ENCODE peak calls at places on chromosome 15, in five cellular contexts. One of them, this sample, is unnamed.

GRCh38 chr15:92082217-92082843 is 228.8 kb downstream of the SLCO3A1 start:
- DNase-seq in ELF-1: peak
- DNase-seq in HFFc6: peak
- DNase-seq in caudate nucleus: peak
- DNase-seq in astrocyte: peak
- DNase-seq in this sample: peak

GRCh38 chr15:90190606-90191343 is 10.4 kb upstream of the SEMA4B start:
- DNase-seq in ELF-1: no peak
- DNase-seq in HFFc6: no peak
- DNase-seq in caudate nucleus: no peak
- DNase-seq in astrocyte: no peak
- DNase-seq in this sample: no peak

GRCh38 chr15:85625431-85625830 is 169.3 kb downstream of the KLHL25 start:
- DNase-seq in ELF-1: no peak
- DNase-seq in HFFc6: no peak
- DNase-seq in caudate nucleus: no peak
- DNase-seq in astrocyte: no peak
- DNase-seq in this sample: no peak

GRCh38 chr15:36591534-36592411 is 12.3 kb downstream of the CDIN1 start:
- DNase-seq in ELF-1: no peak
- DNase-seq in HFFc6: peak
- DNase-seq in caudate nucleus: no peak
- DNase-seq in astrocyte: peak
- DNase-seq in this sample: peak

GRCh38 chr15:77630956-77631789 is 1.5 kb downstream of the LINGO1 start:
- DNase-seq in ELF-1: peak
- DNase-seq in HFFc6: no peak
- DNase-seq in caudate nucleus: peak
- DNase-seq in astrocyte: no peak
- DNase-seq in this sample: peak

GRCh38 chr15:63287109-63287508 is 9.7 kb downstream of the APH1B start:
- DNase-seq in ELF-1: no peak
- DNase-seq in HFFc6: no peak
- DNase-seq in caudate nucleus: no peak
- DNase-seq in astrocyte: no peak
- DNase-seq in this sample: no peak

GRCh38 chr15:55694652-55695150 is 48.3 kb downstream of the PRTG start:
- DNase-seq in ELF-1: peak
- DNase-seq in HFFc6: no peak
- DNase-seq in caudate nucleus: no peak
- DNase-seq in astrocyte: peak
- DNase-seq in this sample: no peak

GRCh38 chr15:51708013-51708412 is 26.7 kb downstream of the SCG3 start:
- DNase-seq in ELF-1: no peak
- DNase-seq in HFFc6: no peak
- DNase-seq in caudate nucleus: no peak
- DNase-seq in astrocyte: no peak
- DNase-seq in this sample: no peak

GRCh38 chr15:87045741-87046140 is 966.1 kb downstream of the AGBL1 start:
- DNase-seq in ELF-1: no peak
- DNase-seq in HFFc6: peak
- DNase-seq in caudate nucleus: no peak
- DNase-seq in astrocyte: peak
- DNase-seq in this sample: no peak

GRCh38 chr15:85854345-85855097 is 59.8 kb upstream of the KLHL25 start:
- DNase-seq in ELF-1: peak
- DNase-seq in HFFc6: peak
- DNase-seq in caudate nucleus: peak
- DNase-seq in astrocyte: peak
- DNase-seq in this sample: no peak

GRCh38 chr15:43268111-43269105 is 1.7 kb upstream of the TGM5 start:
- DNase-seq in ELF-1: peak
- DNase-seq in HFFc6: no peak
- DNase-seq in caudate nucleus: no peak
- DNase-seq in astrocyte: no peak
- DNase-seq in this sample: no peak

This sample was measured in right cardiac atrium.